ENCODE peak calls at places on chromosome 20, in four cellular contexts. C is A673, W is ovary, V is OCI-LY7. E is an unnamed sample.

GRCh38 chr20:16273812-16274560 is 299.3 kb downstream of the KIF16B start:
- DNase-seq in C (no peak), W (no peak), V (no peak), E (no peak)

GRCh38 chr20:63212792-63213191 is 3.1 kb downstream of the YTHDF1 start:
- DNase-seq in V (no peak), C (no peak), W (no peak), E (no peak)

GRCh38 chr20:41426976-41427375 is 60.4 kb upstream of the EMILIN3 start:
- DNase-seq in W (no peak), C (no peak), V (no peak), E (no peak)

GRCh38 chr20:1005452-1006027 is 3.4 kb upstream of the RSPO4 start:
- DNase-seq in C (peak), V (peak), W (no peak), E (no peak)

GRCh38 chr20:23205221-23205620 is 119.1 kb upstream of the CD93 start:
- DNase-seq in W (no peak), C (no peak), V (no peak), E (no peak)

GRCh38 chr20:44810061-44810390 is 320 bp downstream of the RIMS4 start:
- DNase-seq in C (no peak), V (no peak), W (peak), E (no peak)

GRCh38 chr20:387520-387919 is 7.0 kb downstream of the TRIB3 start:
- DNase-seq in V (no peak), W (no peak), C (no peak), E (no peak)

GRCh38 chr20:61099786-61100185 is 152.3 kb upstream of the CDH4 start:
- DNase-seq in V (no peak), W (no peak), C (no peak), E (no peak)

GRCh38 chr20:58706150-58706892 is 13.7 kb downstream of the NPEPL1 start:
- DNase-seq in W (peak), C (no peak), V (no peak), E (peak)

GRCh38 chr20:5845686-5846651 is 95.8 kb downstream of the SHLD1 start:
- DNase-seq in V (no peak), W (no peak), C (peak), E (no peak)

GRCh38 chr20:35661013-35661412 is 3.7 kb downstream of the CPNE1 start:
- DNase-seq in W (no peak), V (no peak), C (no peak), E (no peak)

GRCh38 chr20:50187403-50188051 is 3.1 kb upstream of the CEBPB start:
- DNase-seq in C (peak), V (no peak), W (peak), E (no peak)

GRCh38 chr20:32354592-32355416 is 3.3 kb upstream of the ASXL1 start:
- DNase-seq in W (no peak), V (no peak), C (peak), E (no peak)

GRCh38 chr20:40511478-40511877 is 177.6 kb downstream of the MAFB start:
- DNase-seq in W (no peak), C (peak), V (no peak), E (no peak)

GRCh38 chr20:41150664-41151063 is 13.3 kb downstream of the PLCG1 start:
- DNase-seq in W (no peak), C (no peak), V (no peak), E (no peak)

GRCh38 chr20:1533059-1533458 is 24.4 kb downstream of the SIRPD start:
- DNase-seq in V (no peak), W (no peak), C (no peak), E (no peak)

GRCh38 chr20:43191946-43192847 is 2.5 kb upstream of the PTPRT start:
- DNase-seq in V (peak), C (peak), W (no peak), E (peak)

GRCh38 chr20:34768105-34768504 is 57.3 kb downstream of the NCOA6 start:
- DNase-seq in W (no peak), V (no peak), C (no peak), E (no peak)

GRCh38 chr20:23200914-23201313 is 114.8 kb upstream of the CD93 start:
- DNase-seq in W (no peak), V (no peak), C (peak), E (no peak)

GRCh38 chr20:46990017-46990810 is 95.6 kb downstream of the EYA2 start:
- DNase-seq in V (no peak), C (no peak), W (no peak), E (no peak)

GRCh38 chr20:10947726-10948125 is 273.9 kb upstream of the JAG1 start:
- DNase-seq in V (no peak), C (no peak), W (no peak), E (no peak)

GRCh38 chr20:1943267-1944002 is 48.2 kb downstream of the SIRPA start:
- DNase-seq in W (no peak), V (no peak), C (no peak), E (no peak)

GRCh38 chr20:35387334-35387733 is 24.4 kb downstream of the UQCC1 start:
- DNase-seq in W (no peak), C (no peak), V (no peak), E (no peak)

GRCh38 chr20:25090492-25091429 is 8.8 kb upstream of the VSX1 start:
- DNase-seq in V (peak), W (no peak), C (no peak), E (no peak)

GRCh38 chr20:61731363-61732181 is 334.1 kb downstream of the TAF4 start:
- DNase-seq in V (no peak), W (no peak), C (no peak), E (no peak)

GRCh38 chr20:25295386-25296093 is 47.7 kb downstream of the PYGB start:
- DNase-seq in W (no peak), C (no peak), V (no peak), E (no peak)

GRCh38 chr20:34312544-34313217 is 9.5 kb upstream of the AHCY start:
- DNase-seq in W (peak), C (peak), V (peak), E (peak)

GRCh38 chr20:931401-931800 is 15.3 kb upstream of the ANGPT4 start:
- DNase-seq in W (no peak), V (peak), C (no peak), E (no peak)

DNA sequence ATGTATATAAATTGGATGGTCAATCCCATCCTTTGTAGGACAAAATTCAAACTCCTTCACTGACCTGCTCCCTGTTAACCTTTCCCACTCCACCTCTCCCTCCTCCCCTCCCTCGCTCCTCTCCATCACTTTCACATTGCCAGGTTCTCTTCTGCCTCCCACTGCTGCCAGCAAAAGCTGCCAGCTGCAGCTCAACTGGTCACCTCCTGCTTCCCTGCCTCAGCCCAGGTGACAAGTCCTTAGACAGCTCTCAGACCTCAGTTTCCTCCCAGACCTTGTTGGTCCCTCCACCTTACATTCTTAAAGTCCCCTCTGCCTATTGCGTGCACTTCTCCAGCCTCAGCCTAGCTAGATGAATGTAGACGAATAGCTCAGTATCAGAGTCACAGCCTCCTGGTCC is 23.3 kb upstream of the RTF2 start:
- DNase-seq in C (no peak), V (no peak), W (no peak), E (no peak)
- H3K27ac ChIP-seq in C (no peak), V (no peak), W (no peak), E (no peak)

DNA sequence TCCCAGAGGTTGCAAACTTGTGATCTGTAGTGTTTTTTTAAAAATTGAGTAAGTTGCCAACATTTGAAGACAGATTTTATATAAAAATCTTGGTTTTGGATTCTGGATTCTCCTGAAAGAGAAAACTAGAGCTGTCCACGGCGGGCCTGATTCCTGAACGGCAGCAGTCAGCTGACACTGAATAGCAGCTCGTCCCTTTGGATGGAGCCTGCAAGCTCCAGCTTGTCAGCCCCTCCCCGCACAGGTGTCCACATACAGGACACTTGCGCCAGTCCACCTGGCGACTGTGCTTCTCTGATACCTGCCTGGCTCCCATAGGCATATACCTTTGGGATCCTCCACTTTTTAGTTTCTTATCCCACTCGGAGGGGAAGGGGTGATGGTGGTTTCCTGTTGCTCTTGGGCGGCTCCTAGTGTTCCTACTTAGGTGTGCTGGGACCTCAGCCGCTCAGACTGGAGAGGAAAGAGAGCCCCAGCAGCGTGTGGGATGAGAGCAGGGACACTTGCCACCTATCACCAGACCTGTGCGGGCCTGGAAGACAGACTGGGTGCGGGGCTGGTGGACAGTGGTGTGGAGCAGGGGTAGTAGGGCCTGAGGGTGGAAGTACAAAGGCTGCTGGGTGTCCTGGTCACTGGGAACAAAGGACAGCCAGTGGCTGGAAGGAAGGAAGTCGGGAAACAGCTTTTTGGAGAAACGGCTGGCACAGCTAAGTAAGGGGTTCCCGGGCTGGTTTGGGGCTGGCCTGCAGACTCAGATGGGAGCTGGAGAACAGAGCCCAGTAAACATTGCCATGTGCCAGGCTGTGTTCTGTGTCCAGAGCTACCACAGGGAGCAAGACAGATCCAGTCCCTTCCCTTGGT is 18.3 kb downstream of the GHRH start:
- DNase-seq in W (no peak), C (no peak), V (no peak), E (no peak)
- H3K4me3 ChIP-seq in W (no peak), C (no peak), V (no peak), E (no peak)

DNA sequence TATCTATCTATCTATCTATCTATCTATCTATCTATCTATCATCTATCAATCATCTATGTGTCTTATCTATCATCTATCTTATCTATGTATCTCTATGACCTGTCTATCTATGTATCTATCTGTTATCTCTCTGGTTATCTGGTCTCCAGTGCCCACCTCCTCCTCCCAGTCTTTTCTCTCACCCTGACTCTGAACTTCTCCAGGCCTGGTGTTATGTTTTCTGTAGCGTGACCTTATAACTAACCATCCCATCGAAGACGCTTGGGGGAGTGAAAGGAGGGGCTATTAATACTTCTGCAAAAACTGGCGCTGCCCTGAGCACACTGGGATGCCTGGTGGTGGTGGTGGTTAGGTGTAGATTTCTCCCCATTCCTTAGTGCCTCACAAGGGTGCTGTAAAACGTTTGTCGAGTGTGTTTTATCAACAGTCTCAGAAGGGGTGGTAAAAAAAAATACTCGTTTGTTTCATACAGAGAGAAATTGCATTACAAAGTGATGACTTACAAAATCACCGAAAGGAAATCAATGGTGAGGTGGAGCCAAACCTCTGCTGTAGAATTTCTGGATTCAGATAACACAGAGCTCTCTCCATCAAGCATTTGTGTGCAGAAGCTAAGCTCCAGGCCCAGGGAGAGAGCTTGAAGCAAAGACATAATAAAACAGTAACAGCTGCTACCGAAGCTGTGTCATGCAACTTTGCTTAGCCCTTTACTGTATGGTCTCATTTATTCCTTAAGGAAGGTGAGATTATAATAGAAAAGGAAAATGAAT is 156.1 kb downstream of the BCAS1 start:
- DNase-seq in V (no peak), W (no peak), C (no peak), E (no peak)
- TF ChIP-seq CTCF in V (no peak), W (no peak), C (no peak), E (no peak)

DNA sequence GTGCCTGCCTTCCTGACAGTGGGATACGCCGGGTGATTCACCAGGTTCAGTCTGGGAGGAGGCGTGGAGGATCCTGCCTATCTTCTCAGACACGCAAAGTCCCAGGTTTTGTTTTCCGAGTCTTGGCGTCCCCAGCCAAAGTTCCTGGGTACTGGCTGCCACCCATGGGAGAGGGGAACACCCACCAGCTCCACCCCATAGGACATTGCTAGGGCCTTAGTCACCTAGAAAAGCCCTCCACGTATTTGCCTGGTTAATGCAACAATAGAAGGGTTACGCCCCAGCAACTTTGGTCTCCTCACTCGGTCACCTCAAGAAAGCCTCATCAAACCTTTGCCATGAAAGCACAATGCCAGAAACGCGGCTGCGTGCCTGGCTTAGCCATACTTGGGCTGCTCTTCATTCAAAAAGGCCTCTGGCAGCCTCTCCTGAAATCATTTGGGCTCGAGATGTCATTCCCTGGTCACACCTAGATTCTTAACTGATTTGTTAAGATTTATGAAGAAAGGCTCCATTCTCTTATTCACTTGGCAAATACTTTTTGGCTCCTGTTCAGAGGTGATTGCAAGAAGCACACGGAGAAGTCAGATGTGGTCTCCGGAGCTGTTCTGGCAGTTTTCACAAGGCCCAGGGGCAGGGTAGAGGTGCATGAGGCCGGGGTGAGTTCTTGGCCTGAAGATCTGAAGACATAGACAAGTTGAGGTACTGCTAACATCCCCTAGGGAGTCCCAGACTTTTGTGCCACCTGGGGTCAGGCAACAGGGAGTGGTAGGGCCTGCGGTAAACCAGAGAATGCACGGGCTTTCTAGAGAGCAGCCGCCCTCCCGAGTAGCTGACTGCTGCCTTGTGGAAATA is 35.5 kb upstream of the ZNF133 start:
- DNase-seq in W (no peak), V (no peak), C (no peak), E (no peak)
- H3K27ac ChIP-seq in W (no peak), V (no peak), C (no peak), E (no peak)

GRCh38 chr20:38204936-38205435 is 39.9 kb upstream of the TGM2 start:
- DNase-seq in C (no peak), W (no peak), V (no peak), E (no peak)
- H3K4me3 ChIP-seq in C (no peak), W (no peak), V (no peak), E (no peak)

DNA sequence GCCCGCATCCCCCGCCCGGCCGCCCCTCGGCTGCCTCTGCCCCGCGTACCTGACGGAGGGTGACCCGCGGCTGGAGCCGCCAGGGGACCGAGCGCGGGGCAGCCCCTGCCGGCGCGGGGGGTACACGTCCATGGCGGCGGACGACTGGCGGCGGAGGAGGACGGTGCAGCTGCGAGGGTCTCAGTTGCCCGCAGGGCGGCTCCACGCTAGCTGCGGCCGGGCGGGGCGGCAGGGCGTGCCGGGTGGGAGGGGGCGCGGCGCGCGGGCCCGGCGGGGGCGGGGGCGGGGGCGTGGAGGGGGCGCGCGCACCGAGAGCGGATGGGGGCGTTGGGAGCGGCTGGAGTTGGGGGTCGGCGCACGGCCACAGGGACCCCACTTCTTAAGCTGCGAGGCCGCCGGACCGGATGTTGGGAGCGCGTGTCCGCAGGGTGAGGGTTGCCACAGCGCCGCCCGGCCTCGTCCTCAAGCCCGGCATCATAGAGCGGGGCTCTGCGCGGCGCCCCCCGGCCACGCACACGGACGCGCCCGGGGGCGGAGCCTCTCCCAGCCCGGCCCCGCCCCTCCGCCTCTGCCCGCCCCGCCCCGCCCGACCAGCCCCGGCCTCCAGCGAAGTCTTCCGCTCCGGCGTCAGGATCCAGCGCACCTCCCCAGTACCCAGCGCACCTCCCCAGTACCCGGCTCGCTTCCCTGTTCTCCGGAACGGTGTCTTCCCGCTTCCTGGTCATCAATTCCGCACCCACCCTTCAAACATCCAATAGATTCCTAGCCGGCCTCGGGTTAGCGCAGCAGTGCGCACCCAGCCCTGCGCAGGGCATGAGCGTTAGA is at the start of gene DNAAF9:
- DNase-seq in W (peak), C (peak), V (peak), E (peak)
- TF ChIP-seq CTCF in W (peak), C (peak), V (no peak), E (peak)